ENCODE peak calls at places on chromosomes 2 and 18, in five cellular contexts. B is body of pancreas, T is tibial nerve, O is uterus, P is suprapubic skin. E is an unnamed sample.

GRCh38 chr2:24912986-24913385 is 7.1 kb downstream of the ADCY3 start:
- DNase-seq in B (no peak), T (no peak), O (no peak), P (no peak), E (peak)

GRCh38 chr2:172467382-172467781 is 40.0 kb downstream of the ITGA6 start:
- DNase-seq in B (no peak), T (no peak), O (no peak), P (no peak), E (no peak)

GRCh38 chr2:42047488-42048317 is at the start of gene PKDCC:
- DNase-seq in B (peak), T (peak), O (peak), P (no peak), E (peak)

GRCh38 chr2:152471499-152471898 is 136.5 kb downstream of the FMNL2 start:
- DNase-seq in B (no peak), T (no peak), O (no peak), P (no peak), E (no peak)

GRCh38 chr18:44967599-44967998 is 286.9 kb downstream of the SETBP1 start:
- DNase-seq in B (no peak), T (no peak), O (no peak), P (no peak), E (no peak)

GRCh38 chr2:8528863-8529262 is 153.0 kb upstream of the ID2 start:
- DNase-seq in B (no peak), T (no peak), O (no peak), P (no peak), E (no peak)

GRCh38 chr2:200408428-200409311 is 101.2 kb downstream of the KCTD18 start:
- DNase-seq in B (no peak), T (no peak), O (no peak), P (no peak), E (peak)

GRCh38 chr2:127007652-127008051 is 99.3 kb downstream of the BIN1 start:
- DNase-seq in B (no peak), T (no peak), O (no peak), P (no peak), E (no peak)

GRCh38 chr2:98665638-98666037 is 57.2 kb downstream of the UNC50 start:
- DNase-seq in B (no peak), T (no peak), O (no peak), P (no peak), E (no peak)
- TF ChIP-seq CTCF in B (no peak), T (no peak), O (no peak), P (no peak), E (no peak)

GRCh38 chr2:44748-45341 is 1.5 kb downstream of the FAM110C start:
- DNase-seq in B (peak), T (no peak), O (no peak), P (no peak), E (peak)
- TF ChIP-seq POLR2A in B (no peak), T (no peak), O (no peak), P (no peak), E (peak)

DNA sequence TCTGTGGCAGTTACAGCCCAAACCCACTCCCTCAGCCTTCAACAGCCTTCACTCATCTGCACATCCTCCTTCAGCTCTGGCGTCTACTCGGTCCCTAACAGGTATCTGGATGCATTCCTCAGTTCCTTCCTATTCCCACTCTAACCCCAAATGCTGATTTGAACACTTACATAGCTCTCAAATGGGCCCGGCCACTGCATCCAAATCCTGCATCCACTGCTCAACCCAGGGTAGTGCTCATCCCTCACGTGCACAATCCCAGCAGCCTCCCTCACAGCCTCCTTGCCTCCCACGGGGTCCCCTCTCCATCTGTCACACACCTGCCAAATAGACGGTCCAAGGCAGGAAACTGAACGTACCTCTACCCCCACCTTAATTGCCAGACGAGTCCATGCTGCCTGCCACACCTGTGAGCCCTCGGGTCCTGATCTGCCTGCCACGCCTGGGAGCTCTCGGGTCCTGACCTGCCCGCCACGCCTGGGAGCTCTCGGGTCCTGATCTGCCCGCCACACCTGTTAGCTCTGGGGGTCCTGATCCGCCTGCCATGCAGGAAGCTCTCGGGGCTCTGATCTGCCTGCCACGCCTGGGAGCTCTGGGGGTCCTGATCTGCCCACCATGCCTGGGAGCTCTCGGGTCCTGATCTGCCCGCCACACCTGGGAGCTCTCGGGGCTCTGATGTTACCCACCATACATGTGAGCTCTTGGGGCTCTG is 9.9 kb downstream of the OR6B3 start:
- DNase-seq in B (no peak), T (no peak), O (no peak), P (no peak), E (no peak)
- TF ChIP-seq CTCF in B (no peak), T (no peak), O (no peak), P (no peak), E (no peak)

DNA sequence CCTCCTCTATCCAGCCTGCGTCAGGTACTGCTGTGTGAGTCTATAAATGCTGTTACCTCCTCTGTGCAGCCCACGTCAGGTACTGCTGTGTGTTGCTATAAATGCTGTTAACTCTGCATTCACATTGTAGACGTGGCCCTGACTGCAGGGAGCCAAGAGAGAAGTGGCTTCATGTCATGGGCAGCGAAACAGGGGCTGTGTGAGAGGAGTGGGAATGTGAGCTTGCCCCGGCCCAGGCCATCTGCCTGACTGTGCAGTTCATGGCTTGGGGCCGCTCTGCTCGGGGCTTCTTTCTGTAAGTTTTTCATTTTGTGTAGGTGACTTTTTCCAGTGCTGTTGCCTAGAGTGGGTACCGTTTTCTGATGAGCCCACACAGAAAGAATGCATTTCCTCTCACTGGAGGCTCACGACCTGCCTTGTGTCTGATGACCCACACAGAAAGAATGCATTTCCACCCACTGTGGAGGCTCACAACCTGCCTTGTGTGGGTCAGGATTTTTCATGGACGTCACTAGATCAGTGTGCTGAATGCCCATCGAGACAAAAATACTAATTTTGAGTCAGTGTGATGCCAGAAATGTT is 104.5 kb downstream of the SNTG2 start:
- DNase-seq in B (no peak), T (no peak), O (no peak), P (no peak), E (no peak)
- TF ChIP-seq POLR2A in B (no peak), T (no peak), O (no peak), P (no peak), E (no peak)

DNA sequence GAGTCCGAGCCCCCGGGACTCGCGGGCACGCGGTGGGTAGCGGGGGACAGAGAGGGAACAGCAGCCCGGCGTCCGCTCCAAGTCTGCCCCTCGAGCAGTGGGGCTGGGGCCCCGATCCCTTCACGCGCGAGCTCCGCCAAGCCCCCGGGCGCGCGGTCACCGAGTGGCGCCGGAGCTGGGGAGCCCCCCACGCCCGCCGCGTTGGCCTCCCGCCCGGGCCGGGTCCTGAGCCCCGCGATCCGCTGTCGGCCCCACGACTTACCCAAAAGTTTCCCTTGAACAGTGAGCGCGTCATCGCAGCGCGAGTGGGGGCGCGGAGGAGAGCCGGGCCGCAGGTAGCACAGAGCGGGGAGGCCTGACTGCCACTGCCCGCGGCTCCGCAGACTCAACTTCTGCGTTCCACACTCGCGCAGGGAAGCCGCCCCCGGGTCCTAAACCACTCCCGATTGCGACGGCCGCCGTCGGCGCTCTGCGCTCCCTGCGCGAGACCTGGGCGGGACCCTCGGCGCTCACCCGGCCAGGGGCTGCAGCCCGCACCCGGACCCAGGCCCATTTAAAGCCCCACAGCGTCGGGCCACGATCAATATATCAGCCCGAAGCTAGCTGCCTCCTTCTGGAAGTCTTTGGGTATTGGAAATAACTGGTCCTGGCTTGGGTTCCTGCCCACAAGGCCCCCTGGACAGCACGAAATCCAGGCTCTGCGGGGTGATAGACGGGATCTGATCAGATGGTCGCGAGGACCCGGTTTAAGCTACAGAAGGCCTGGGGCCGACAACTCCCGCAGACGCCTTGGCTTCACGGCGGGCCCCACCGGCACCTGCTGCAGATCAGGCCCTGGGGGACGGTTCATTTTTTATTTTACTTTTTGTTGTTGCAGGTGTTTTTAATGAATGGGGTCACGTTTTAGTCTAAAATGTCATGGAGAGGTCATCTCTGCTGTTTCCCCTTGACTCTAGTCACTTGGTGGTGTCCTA is at the start of gene PSTPIP2:
- DNase-seq in B (peak), T (peak), O (peak), P (peak), E (peak)
- TF ChIP-seq CTCF in B (no peak), T (no peak), O (no peak), P (no peak), E (no peak)